ENCODE peak calls at places on chromosome 14, in nine cellular contexts. M is A549, Z is tibial artery, D is fibroblast of mammary gland, R is osteoblast, H is epithelial cell of esophagus, P is uterus, U is mesendoderm, F is foreskin fibroblast. E is an unnamed sample.
A peak's percentile ranks its signal among the peaks of the same experiment; 100 is the strongest.

GRCh38 chr14:76937181-76938091 is 91.1 kb downstream of the IRF2BPL start:
- DNase-seq in M (no peak), Z (peak; percentile 50), H (peak; percentile 59), D (peak; percentile 87), F (peak; percentile 88), R (peak; percentile 96), U (peak; percentile 92), P (peak; percentile 73), E (peak; percentile 82)

GRCh38 chr14:75542585-75543091 is 20.4 kb downstream of the BATF start:
- DNase-seq in U (peak; percentile 23), D (peak; percentile 15), R (no peak), F (peak; percentile 43), M (no peak), Z (peak; percentile 79), H (no peak), P (no peak), E (peak; percentile 91)

GRCh38 chr14:68685419-68686211 is 107.3 kb downstream of the ZFP36L1 start:
- DNase-seq in U (peak; percentile 72), M (no peak), P (peak; percentile 18), F (no peak), H (peak; percentile 96), D (peak; percentile 82), R (peak; percentile 77), Z (no peak), E (no peak)

GRCh38 chr14:88189040-88189839 is 133.8 kb downstream of the KCNK10 start:
- DNase-seq in H (peak; percentile 93), D (peak; percentile 91), R (peak; percentile 96), Z (peak; percentile 85), M (peak; percentile 67), U (peak; percentile 93), F (peak; percentile 72), P (peak; percentile 46), E (peak; percentile 58)

GRCh38 chr14:29242755-29243340 is 476.3 kb downstream of the FOXG1 start:
- DNase-seq in M (no peak), F (peak; percentile 37), U (peak; percentile 10), Z (no peak), R (no peak), H (no peak), D (peak; percentile 45), P (no peak), E (no peak)

GRCh38 chr14:98775892-98776291 is 496.1 kb downstream of the BCL11B start:
- DNase-seq in U (no peak), F (no peak), D (no peak), P (no peak), Z (no peak), R (no peak), H (no peak), M (no peak), E (no peak)

GRCh38 chr14:52852810-52853521 is 61.6 kb upstream of the GNPNAT1 start:
- DNase-seq in P (no peak), R (no peak), H (no peak), Z (no peak), D (no peak), U (peak; percentile 97), M (no peak), F (no peak), E (no peak)

GRCh38 chr14:25411933-25412757 is 362.2 kb upstream of the STXBP6 start:
- DNase-seq in U (peak; percentile 81), Z (no peak), H (peak; percentile 6), P (no peak), F (no peak), R (peak; percentile 31), M (no peak), D (peak; percentile 8), E (no peak)

GRCh38 chr14:100072783-100073346 is 7.6 kb downstream of the EVL start:
- DNase-seq in D (no peak), Z (no peak), P (no peak), H (peak; percentile 86), R (no peak), U (no peak), F (no peak), M (no peak), E (no peak)

GRCh38 chr14:74577948-74578275 is 34.1 kb downstream of the LTBP2 start:
- DNase-seq in P (no peak), H (no peak), F (no peak), D (no peak), R (no peak), Z (no peak), M (no peak), U (no peak), E (peak; percentile 29)

GRCh38 chr14:105859717-105860614 is 333.6 kb downstream of the TMEM121 start:
- DNase-seq in R (no peak), F (no peak), D (no peak), Z (peak; percentile 3), H (no peak), P (peak; percentile 5), M (no peak), U (no peak), E (peak; percentile 61)

GRCh38 chr14:106268013-106268727 is 741.8 kb downstream of the TMEM121 start:
- DNase-seq in H (no peak), P (no peak), R (no peak), Z (no peak), D (no peak), M (no peak), F (no peak), U (no peak), E (no peak)

GRCh38 chr14:31510222-31510621 is 22.4 kb upstream of the GPR33 start:
- DNase-seq in H (peak; percentile 39), Z (no peak), P (no peak), M (peak; percentile 33), R (peak; percentile 71), F (no peak), D (peak; percentile 18), U (peak; percentile 13), E (no peak)

GRCh38 chr14:59632381-59632780 is 55.8 kb upstream of the CCDC175 start:
- DNase-seq in R (peak; percentile 89), P (no peak), F (no peak), M (peak; percentile 25), U (peak; percentile 73), H (peak; percentile 57), D (peak; percentile 35), Z (no peak), E (no peak)

GRCh38 chr14:92473261-92473946 is 40.2 kb upstream of the RIN3 start:
- DNase-seq in M (peak; percentile 38), Z (peak; percentile 83), P (peak; percentile 58), U (no peak), R (peak; percentile 85), H (peak; percentile 39), D (peak; percentile 97), F (peak; percentile 87), E (no peak)

DNA sequence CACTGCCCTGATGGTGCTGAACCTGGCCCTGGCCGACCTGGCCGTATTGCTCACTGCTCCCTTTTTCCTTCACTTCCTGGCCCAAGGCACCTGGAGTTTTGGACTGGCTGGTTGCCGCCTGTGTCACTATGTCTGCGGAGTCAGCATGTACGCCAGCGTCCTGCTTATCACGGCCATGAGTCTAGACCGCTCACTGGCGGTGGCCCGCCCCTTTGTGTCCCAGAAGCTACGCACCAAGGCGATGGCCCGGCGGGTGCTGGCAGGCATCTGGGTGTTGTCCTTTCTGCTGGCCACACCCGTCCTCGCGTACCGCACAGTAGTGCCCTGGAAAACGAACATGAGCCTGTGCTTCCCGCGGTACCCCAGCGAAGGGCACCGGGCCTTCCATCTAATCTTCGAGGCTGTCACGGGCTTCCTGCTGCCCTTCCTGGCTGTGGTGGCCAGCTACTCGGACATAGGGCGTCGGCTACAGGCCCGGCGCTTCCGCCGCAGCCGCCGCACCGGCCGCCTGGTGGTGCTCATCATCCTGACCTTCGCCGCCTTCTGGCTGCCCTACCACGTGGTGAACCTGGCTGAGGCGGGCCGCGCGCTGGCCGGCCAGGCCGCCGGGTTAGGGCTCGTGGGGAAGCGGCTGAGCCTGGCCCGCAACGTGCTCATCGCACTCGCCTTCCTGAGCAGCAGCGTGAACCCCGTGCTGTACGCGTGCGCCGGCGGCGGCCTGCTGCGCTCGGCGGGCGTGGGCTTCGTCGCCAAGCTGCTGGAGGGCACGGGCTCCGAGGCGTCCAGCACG is 4.7 kb downstream of the LTB4R start:
- DNase-seq in Z (no peak), F (no peak), M (no peak), R (peak; percentile 88), U (peak; percentile 57), H (no peak), D (peak; percentile 19), P (peak; percentile 47), E (peak; percentile 81)
- H3K4me3 ChIP-seq in Z (no peak overlapping the region), F (no peak overlapping the region), M (no peak overlapping the region), R (no peak overlapping the region), U (no peak overlapping the region), H (no peak overlapping the region), D (no peak overlapping the region), P (no peak overlapping the region), E (no peak overlapping the region)

GRCh38 chr14:66359500-66359899 is 126.7 kb upstream of the CCDC196 start:
- DNase-seq in H (peak; percentile 71), U (peak; percentile 75), R (no peak), D (peak; percentile 77), Z (no peak), F (peak; percentile 12), M (peak; percentile 41), P (no peak), E (no peak)
- H3K4me3 ChIP-seq in H (no peak overlapping the region), U (no peak overlapping the region), R (no peak overlapping the region), D (no peak overlapping the region), Z (no peak overlapping the region), F (no peak overlapping the region), M (no peak overlapping the region), P (no peak overlapping the region), E (no peak overlapping the region)

GRCh38 chr14:24198845-24199524 is 3.7 kb upstream of the TM9SF1 start:
- DNase-seq in H (no peak), U (no peak), F (no peak), R (peak; percentile 38), M (no peak), P (no peak), D (no peak), Z (no peak), E (no peak)

GRCh38 chr14:24195186-24196070 is at the start of gene TM9SF1:
- DNase-seq in R (peak; percentile 98), U (peak; percentile 94), Z (peak; percentile 85), P (peak; percentile 89), F (peak; percentile 87), M (peak; percentile 79), D (peak; percentile 83), H (peak; percentile 87), E (peak; percentile 93)

GRCh38 chr14:24194873-24195185 is 412 bp downstream of the TM9SF1 start:
- DNase-seq in U (no peak), D (no peak), P (no peak), Z (no peak), F (no peak), H (no peak), R (peak; percentile 89), M (peak; percentile 21), E (no peak)

GRCh38 chr14:24196071-24197061 is 1.1 kb upstream of the TM9SF1 start:
- DNase-seq in P (no peak), D (peak; percentile 24), M (no peak), H (peak; percentile 20), R (peak; percentile 84), F (no peak), Z (no peak), U (peak; percentile 21), E (no peak)

GRCh38 chr14:24197066-24197465 is 1.8 kb upstream of the TM9SF1 start:
- DNase-seq in D (no peak), U (no peak), H (no peak), P (no peak), F (no peak), R (peak; percentile 79), M (no peak), Z (no peak), E (no peak)
- H3K4me3 ChIP-seq in D (no peak overlapping the region), U (no peak overlapping the region), H (peak overlapping the region; percentile 7), P (no peak overlapping the region), F (no peak overlapping the region), R (no peak overlapping the region), M (no peak overlapping the region), Z (peak overlapping the region; percentile 79), E (no peak overlapping the region)

DNA sequence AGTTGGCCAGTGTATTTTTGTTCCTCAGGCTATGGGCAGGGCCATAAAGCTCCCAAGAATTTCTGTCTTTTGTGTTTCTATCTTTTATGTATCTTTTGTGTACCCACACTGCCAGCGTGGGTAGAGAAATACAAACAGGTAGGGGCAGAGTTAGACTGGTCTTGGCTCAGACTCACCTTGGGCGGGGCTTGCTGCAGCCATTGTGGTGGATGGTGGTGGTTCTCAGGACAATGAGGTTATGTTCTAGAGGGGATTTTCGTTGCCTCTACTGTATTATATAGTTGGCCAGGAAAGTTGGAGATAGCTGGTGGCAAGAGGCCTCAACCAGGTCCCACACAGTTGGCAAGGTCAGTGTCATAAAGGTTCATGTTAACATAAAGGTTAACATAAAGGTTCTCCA is 977.5 kb upstream of the LRFN5 start:
- DNase-seq in D (no peak), M (no peak), Z (no peak), F (no peak), U (no peak), P (no peak), H (no peak), R (no peak), E (no peak)
- H3K4me3 ChIP-seq in D (no peak overlapping the region), M (no peak overlapping the region), Z (no peak overlapping the region), F (no peak overlapping the region), U (no peak overlapping the region), P (no peak overlapping the region), H (no peak overlapping the region), R (no peak overlapping the region), E (no peak overlapping the region)

E was measured in aorta.